ENCODE peak calls at places on chromosomes 12 and 14, in four cellular contexts. Q, N, M and J are unnamed samples. For H3K27me3, the result is how much of the 10 kb centered on the place peaks cover.

GRCh38 chr14:101865288-101865687 is 99.1 kb upstream of the DYNC1H1 start:
- DNase-seq in M (no peak), N (no peak), Q (no peak), J (no peak)

GRCh38 chr14:90677484-90678045 is 138.7 kb downstream of the TTC7B start:
- DNase-seq in Q (no peak), N (no peak), M (peak), J (no peak)

GRCh38 chr12:108309674-108310312 is 29.3 kb downstream of the CMKLR1 start:
- DNase-seq in Q (no peak), N (no peak), M (no peak), J (no peak)

GRCh38 chr14:69620211-69620611 is 8.8 kb downstream of the SUSD6 start:
- DNase-seq in N (no peak), Q (no peak), M (no peak), J (no peak)

GRCh38 chr12:45435945-45436710 is 220.2 kb downstream of the ANO6 start:
- DNase-seq in N (no peak), M (no peak), Q (no peak), J (no peak)

GRCh38 chr12:49974231-49974675 is 1.5 kb downstream of the AQP6 start:
- DNase-seq in M (peak), N (peak), Q (peak), J (peak)

GRCh38 chr12:64890873-64891468 is 66.5 kb downstream of the TBC1D30 start:
- DNase-seq in M (peak), Q (no peak), N (no peak), J (no peak)

GRCh38 chr12:75859868-75860267 is 171.7 kb downstream of the PHLDA1 start:
- DNase-seq in Q (no peak), M (no peak), N (no peak), J (no peak)

GRCh38 chr12:3272958-3273357 is 195.8 kb downstream of the TSPAN9 start:
- DNase-seq in M (no peak), N (no peak), Q (no peak), J (no peak)

GRCh38 chr12:117294206-117294605 is 67.2 kb downstream of the NOS1 start:
- DNase-seq in Q (no peak), N (no peak), M (no peak), J (no peak)

GRCh38 chr14:59189281-59189821 is 884 bp downstream of the DAAM1 start:
- DNase-seq in N (peak), M (peak), Q (peak), J (peak)

GRCh38 chr12:22234561-22234960 is 99.9 kb downstream of the ST8SIA1 start:
- DNase-seq in M (peak), Q (no peak), N (no peak), J (no peak)

GRCh38 chr14:61153914-61154545 is 127.1 kb downstream of the TMEM30B start:
- DNase-seq in N (no peak), M (no peak), Q (no peak), J (no peak)

GRCh38 chr14:44361083-44361482 is 146.0 kb downstream of the FSCB start:
- DNase-seq in M (no peak), Q (no peak), N (no peak), J (no peak)

GRCh38 chr14:95876769-95877490 is at the start of gene TUNAR:
- DNase-seq in Q (no peak), M (no peak), N (no peak), J (no peak)

GRCh38 chr14:95875831-95876768 is 532 bp upstream of the TUNAR start:
- DNase-seq in N (no peak), M (no peak), Q (no peak), J (no peak)

GRCh38 chr14:95872777-95873176 is 3.9 kb upstream of the TUNAR start:
- DNase-seq in N (no peak), Q (no peak), M (no peak), J (no peak)

GRCh38 chr14:95877633-95878032 is 1.0 kb downstream of the TUNAR start:
- DNase-seq in Q (no peak), N (no peak), M (no peak), J (no peak)
- H3K27me3 ChIP-seq in Q (under half), N (under half), M (half or more), J (under half)

GRCh38 chr14:105411985-105412767 is 7.5 kb upstream of the MTA1 start:
- DNase-seq in Q (no peak), M (no peak), N (peak), J (no peak)
- H3K27me3 ChIP-seq in Q (under half), M (under half), N (under half), J (under half)

DNA sequence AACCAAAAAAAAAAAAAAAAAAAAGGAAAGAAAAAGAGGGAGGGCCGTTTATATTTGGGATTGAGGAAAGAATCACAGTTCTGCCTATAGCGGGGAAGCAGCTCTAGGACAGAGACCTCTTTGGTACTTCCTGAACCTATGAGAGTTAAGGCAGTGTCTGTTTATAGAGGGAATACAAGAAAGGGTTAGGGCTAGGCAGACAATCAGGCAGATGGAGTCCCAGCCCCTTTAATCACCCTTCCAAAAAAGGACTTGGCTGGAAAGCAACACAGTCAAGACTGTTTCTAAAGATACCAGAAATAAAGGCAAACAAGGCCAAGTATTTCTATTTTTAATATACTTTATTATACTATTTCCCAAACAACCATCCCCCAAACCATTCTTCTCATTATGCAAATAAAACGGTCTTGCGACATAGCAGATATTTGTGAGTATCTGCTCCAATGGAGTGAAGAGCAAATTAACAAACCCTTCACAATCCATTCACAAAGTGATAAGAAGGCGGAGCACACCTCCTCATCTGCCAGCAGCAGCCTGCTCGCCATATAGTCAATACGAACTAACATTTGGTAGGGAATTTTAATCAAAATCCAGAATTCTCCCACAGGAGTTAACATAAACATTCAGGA is 679 bp upstream of the GRIP1 start:
- DNase-seq in Q (no peak), M (no peak), N (no peak), J (no peak)
- H3K27me3 ChIP-seq in Q (under half), M (under half), N (under half), J (under half)

DNA sequence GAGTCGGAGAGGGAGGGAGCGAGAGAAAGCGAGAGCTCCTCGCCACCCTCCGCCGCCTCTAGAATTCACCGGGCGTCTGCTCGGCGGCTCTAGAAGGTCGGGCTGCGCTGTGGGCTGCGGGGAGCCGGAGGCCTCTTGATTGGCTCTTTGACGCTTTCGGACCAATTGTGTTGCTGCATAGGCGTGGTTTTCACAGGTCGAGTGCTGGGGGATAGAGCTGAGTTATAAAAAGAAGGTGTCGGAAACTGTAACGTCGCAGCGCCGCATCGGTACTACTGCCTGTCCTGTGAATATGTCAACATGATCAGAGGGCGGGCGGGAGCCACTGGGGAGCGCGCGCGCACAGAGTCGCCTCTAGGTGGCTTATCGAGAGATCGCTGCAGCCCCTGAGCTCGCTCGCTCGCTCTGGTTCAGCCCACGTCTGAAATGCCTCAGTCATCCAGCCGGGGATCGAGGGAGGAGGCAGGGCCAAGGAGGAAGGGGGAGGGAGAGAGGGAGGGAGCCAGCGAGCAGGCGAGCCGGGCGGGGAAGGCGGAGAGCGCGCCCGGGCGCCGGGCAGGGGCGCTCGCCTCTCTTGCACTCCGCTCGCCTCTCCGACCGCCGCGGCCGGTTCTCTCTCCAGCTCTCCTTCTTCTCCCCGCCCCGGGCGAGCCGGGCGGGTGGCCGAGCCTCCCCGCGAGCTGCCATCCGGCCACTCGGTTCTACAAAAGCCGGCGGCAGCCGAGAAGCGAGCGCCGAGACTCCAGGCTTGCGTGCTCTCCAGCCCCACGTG is at the start of gene TBX3:
- DNase-seq in Q (peak), N (peak), M (peak), J (peak)
- H3K27me3 ChIP-seq in Q (under half), N (under half), M (under half), J (under half)